ENCODE peak calls at places on chromosome 6, in eight cellular contexts. S, L, Z, F, I, U, E and Q are unnamed samples.

GRCh38 chr6:474454-475185 is 83.1 kb downstream of the IRF4 start:
- DNase-seq in S (no peak), L (no peak), Z (no peak), F (no peak), I (peak), U (no peak), E (peak), Q (peak)

GRCh38 chr6:10014561-10014960 is 400.3 kb downstream of the TFAP2A start:
- DNase-seq in S (no peak), L (no peak), Z (no peak), F (no peak), I (no peak), U (no peak), E (no peak), Q (no peak)

GRCh38 chr6:111872521-111873177 is 603 bp downstream of the FYN start:
- DNase-seq in S (peak), L (peak), Z (no peak), F (peak), I (no peak), U (peak), E (peak), Q (peak)

GRCh38 chr6:28606424-28607391 is 81.0 kb downstream of the GPX5 start:
- DNase-seq in S (no peak), L (peak), Z (peak), F (peak), I (peak), U (peak), E (peak), Q (peak)

GRCh38 chr6:112269165-112269564 is 14.8 kb upstream of the LAMA4 start:
- DNase-seq in S (no peak), L (no peak), Z (no peak), F (no peak), I (peak), U (peak), E (no peak), Q (no peak)

GRCh38 chr6:79670789-79671188 is 39.7 kb downstream of the SH3BGRL2 start:
- DNase-seq in S (no peak), L (no peak), Z (no peak), F (no peak), I (no peak), U (no peak), E (no peak), Q (no peak)

GRCh38 chr6:125030969-125031368 is 68.7 kb downstream of the RNF217 start:
- DNase-seq in S (no peak), L (no peak), Z (no peak), F (no peak), I (no peak), U (no peak), E (no peak), Q (no peak)

GRCh38 chr6:25942561-25943147 is 12.2 kb upstream of the SLC17A2 start:
- DNase-seq in S (no peak), L (no peak), Z (peak), F (peak), I (no peak), U (peak), E (no peak), Q (peak)

GRCh38 chr6:97841763-97842162 is 558.7 kb upstream of the MMS22L start:
- DNase-seq in S (no peak), L (no peak), Z (no peak), F (no peak), I (no peak), U (peak), E (no peak), Q (no peak)

GRCh38 chr6:117265425-117266266 is at the start of gene VGLL2:
- DNase-seq in S (peak), L (peak), Z (peak), F (peak), I (peak), U (peak), E (peak), Q (peak)
- TF ChIP-seq CTCF in S (peak), L (no peak), Z (peak), F (peak), I (no peak), U (no peak), E (peak), Q (no peak)

DNA sequence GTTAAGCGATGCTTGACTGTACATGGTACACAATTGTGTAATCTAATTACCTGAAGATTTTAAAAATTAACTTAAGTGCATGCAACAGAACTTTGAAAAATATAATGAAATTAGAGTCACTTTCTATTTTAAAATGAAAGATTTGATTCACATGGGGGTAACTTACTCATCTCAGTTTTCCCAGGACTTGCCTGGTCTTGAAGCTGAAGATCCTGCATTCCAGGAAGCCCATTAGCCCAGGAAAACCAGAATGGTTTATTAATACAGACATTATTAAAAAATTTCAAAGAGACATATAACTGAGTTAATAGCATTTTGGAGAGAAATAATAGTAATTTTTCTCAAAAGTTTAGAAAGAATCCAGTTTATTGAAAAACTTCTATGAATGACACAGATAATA is 190.6 kb downstream of the SIM1 start:
- DNase-seq in S (no peak), L (no peak), Z (no peak), F (no peak), I (no peak), U (no peak), E (no peak), Q (no peak)
- TF ChIP-seq CTCF in S (no peak), L (no peak), Z (no peak), F (no peak), I (no peak), U (no peak), E (no peak), Q (no peak)

GRCh38 chr6:12039540-12040459 is 27.7 kb downstream of the HIVEP1 start:
- DNase-seq in S (no peak), L (no peak), Z (no peak), F (no peak), I (no peak), U (no peak), E (no peak), Q (no peak)
- TF ChIP-seq CTCF in S (no peak), L (peak), Z (no peak), F (no peak), I (no peak), U (no peak), E (no peak), Q (no peak)

DNA sequence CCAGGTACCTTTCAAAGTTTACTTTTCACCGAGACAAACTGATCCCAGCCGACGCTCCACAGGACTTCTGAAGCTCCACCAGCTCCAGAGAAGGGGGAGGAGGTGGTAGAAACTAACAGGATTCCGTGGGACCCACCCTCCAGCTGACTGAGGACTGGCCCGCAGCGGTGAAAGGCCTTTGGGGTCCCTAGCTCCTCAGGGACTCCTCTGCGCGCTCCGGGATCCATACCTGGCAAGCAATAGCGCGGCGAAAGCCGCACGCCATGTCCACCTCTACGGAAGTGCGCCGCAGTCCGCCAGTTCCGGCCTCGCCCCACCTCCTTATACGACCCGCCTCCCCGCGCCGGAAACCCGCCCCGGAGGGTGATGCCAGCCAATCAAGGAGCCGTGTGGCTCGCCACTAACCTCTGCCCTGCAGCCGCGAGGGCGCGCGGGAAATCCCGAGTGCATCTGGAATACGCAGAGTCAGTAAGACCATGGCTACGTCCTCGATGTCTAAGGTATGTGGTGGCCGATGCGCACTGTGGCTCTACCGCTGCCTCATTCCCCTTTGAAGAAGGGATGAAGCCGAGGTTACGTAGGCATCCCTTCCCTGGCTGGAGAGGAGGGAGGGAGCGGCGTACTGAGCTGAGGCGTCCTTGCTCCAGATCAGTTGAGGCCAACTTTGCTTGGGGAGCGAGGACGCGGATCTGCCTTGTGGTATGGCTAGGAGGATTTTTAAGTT is at the start of the genes ORC3 and RARS2:
- DNase-seq in S (peak), L (peak), Z (peak), F (peak), I (peak), U (peak), E (peak), Q (peak)
- TF ChIP-seq CTCF in S (no peak), L (no peak), Z (no peak), F (no peak), I (no peak), U (no peak), E (peak), Q (no peak)

DNA sequence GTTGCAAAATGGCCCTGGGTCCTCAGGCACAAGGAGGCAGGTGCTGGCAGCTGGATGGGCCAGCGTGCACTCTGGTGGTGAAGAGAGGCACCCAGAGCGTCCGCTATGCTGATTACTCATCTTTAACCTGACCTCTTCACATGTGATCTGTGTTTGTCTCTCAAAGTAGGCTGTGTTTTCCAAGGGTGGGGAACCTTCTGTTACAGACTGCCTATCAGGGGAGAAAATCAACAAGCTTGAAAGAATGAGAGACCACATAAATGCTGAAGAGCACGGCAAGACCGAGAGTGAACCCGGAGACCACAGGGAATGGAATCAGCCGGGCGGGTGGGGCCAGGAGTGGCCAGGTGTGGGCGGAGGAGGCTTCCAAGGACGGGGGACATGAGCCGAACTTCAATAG is 16.2 kb downstream of the BNIP5 start:
- DNase-seq in S (no peak), L (no peak), Z (no peak), F (no peak), I (no peak), U (no peak), E (no peak), Q (no peak)
- TF ChIP-seq CTCF in S (no peak), L (no peak), Z (no peak), F (no peak), I (no peak), U (no peak), E (no peak), Q (no peak)

GRCh38 chr6:75210885-75211739 is 5.3 kb upstream of the COL12A1 start:
- DNase-seq in S (no peak), L (no peak), Z (no peak), F (peak), I (peak), U (peak), E (peak), Q (peak)
- TF ChIP-seq CTCF in S (peak), L (peak), Z (peak), F (peak), I (peak), U (peak), E (peak), Q (peak)